ENCODE peak calls at places on chromosome 13, in nine cellular contexts. D is esophagus muscularis mucosa, W is SK-N-SH, G is transverse colon, Q is sigmoid colon, H is breast epithelium, V is vagina, L is spleen, B is suprapubic skin. K is an unnamed sample.

GRCh38 chr13:26022538-26023292 is 29.1 kb downstream of the SHISA2 start:
- DNase-seq in W (peak; percentile 85), B (peak; percentile 88), G (no peak), L (no peak), H (peak; percentile 89), Q (no peak), D (no peak), V (no peak), K (no peak)

GRCh38 chr13:44015808-44016207 is 136.1 kb downstream of the LACC1 start:
- DNase-seq in L (no peak), V (no peak), H (no peak), B (no peak), Q (no peak), W (no peak), G (no peak), D (no peak), K (no peak)

GRCh38 chr13:90979059-90979458 is 368.4 kb upstream of the MIR17HG start:
- DNase-seq in W (no peak), B (no peak), H (no peak), L (no peak), G (no peak), Q (no peak), V (no peak), D (no peak), K (no peak)

GRCh38 chr13:101289764-101290163 is 126.5 kb downstream of the NALCN start:
- DNase-seq in B (no peak), W (peak; percentile 79), H (no peak), L (no peak), V (no peak), Q (no peak), D (no peak), G (no peak), K (peak; percentile 16)

GRCh38 chr13:112680741-112681360 is 9.0 kb upstream of the ATP11A start:
- DNase-seq in L (no peak), B (peak; percentile 63), V (no peak), W (no peak), D (no peak), H (no peak), Q (no peak), G (no peak), K (no peak)

GRCh38 chr13:51501096-51501495 is 48.3 kb upstream of the INTS6 start:
- DNase-seq in W (no peak), V (no peak), G (no peak), H (no peak), B (no peak), L (no peak), Q (no peak), D (no peak), K (no peak)

GRCh38 chr13:93505104-93505952 is 278.7 kb downstream of the GPC6 start:
- DNase-seq in V (no peak), B (no peak), H (no peak), Q (no peak), L (no peak), W (no peak), D (no peak), G (no peak), K (no peak)

GRCh38 chr13:111898956-111899713 is 167.8 kb upstream of the SOX1 start:
- DNase-seq in Q (peak; percentile 51), D (no peak), H (peak; percentile 50), W (no peak), B (peak; percentile 78), V (peak; percentile 64), L (no peak), G (no peak), K (no peak)

GRCh38 chr13:98960331-98961203 is 17.3 kb downstream of the DOCK9 start:
- DNase-seq in H (no peak), V (no peak), W (no peak), G (no peak), B (no peak), D (no peak), Q (no peak), L (peak; percentile 5), K (no peak)

GRCh38 chr13:93004919-93005318 is 221.7 kb upstream of the GPC6 start:
- DNase-seq in Q (no peak), B (no peak), D (no peak), V (no peak), L (no peak), W (no peak), G (no peak), H (no peak), K (no peak)

GRCh38 chr13:19861762-19862161 is 1.7 kb downstream of the ZMYM5 start:
- DNase-seq in D (no peak), G (no peak), B (no peak), H (no peak), W (no peak), Q (no peak), L (no peak), V (no peak), K (no peak)

GRCh38 chr13:111943229-111943795 is 123.6 kb upstream of the SOX1 start:
- DNase-seq in B (peak; percentile 70), G (no peak), V (peak; percentile 84), Q (no peak), D (no peak), H (no peak), W (no peak), L (peak; percentile 62), K (no peak)

GRCh38 chr13:48304132-48304876 is 753 bp downstream of the RB1 start:
- DNase-seq in B (no peak), Q (peak; percentile 72), V (no peak), D (no peak), W (peak; percentile 50), G (peak; percentile 57), L (peak; percentile 81), H (no peak), K (no peak)

DNA sequence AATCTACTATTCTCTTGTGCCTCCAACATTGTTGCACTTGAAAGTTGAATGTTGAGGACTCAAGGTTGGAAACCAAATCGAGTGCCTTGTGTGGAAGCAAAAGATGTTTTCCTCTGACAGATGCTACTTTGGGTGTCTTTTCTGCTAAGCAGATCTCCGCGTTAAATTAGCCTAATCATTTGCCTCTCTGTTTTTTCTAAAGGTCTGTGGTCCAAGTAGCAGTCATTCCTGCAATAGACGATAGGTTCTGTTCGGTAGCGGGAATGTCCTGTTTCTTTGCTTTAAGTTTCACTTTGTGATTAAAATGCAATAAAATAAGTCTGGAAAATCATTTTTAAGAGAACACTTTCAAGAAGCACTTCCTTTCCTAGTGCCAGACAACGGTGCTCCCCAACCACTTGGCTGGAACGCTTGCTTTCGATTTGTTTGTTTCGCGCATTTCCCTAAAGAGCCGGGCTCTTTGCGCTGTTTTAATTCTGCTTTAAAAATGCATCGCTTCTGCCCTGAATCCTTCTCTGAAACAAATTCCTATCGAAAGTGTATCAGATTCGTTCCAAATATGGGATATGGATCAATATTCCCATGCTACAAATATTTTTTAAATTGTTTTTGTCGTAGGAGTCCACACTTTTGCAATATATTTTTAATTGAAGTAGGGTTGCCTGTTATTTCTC is 14.1 kb downstream of the ZIC2 start:
- DNase-seq in H (no peak), L (no peak), Q (no peak), V (no peak), G (no peak), D (no peak), B (no peak), W (no peak), K (no peak)
- TF ChIP-seq POLR2AphosphoS5 in H (peak; percentile 59), L (peak; percentile 71), Q (peak; percentile 39), V (no peak), G (peak; percentile 81), D (peak; percentile 69), B (peak; percentile 69), W (peak; percentile 26), K (no peak)

GRCh38 chr13:23074054-23074805 is 106.5 kb upstream of the SGCG start:
- DNase-seq in V (no peak), H (no peak), B (no peak), G (no peak), Q (no peak), W (no peak), L (no peak), D (no peak), K (no peak)
- TF ChIP-seq POLR2AphosphoS5 in V (no peak), H (no peak), B (no peak), G (no peak), Q (no peak), W (no peak), L (no peak), D (peak; percentile 41), K (no peak)

GRCh38 chr13:36706755-36707154 is 32.9 kb downstream of the SERTM1 start:
- DNase-seq in D (no peak), G (no peak), H (no peak), W (no peak), Q (no peak), V (no peak), L (no peak), B (no peak), K (no peak)
- TF ChIP-seq POLR2AphosphoS5 in D (no peak), G (no peak), H (no peak), W (no peak), Q (no peak), V (no peak), L (no peak), B (no peak), K (no peak)

GRCh38 chr13:23467932-23468278 is 34.4 kb upstream of the SACS start:
- DNase-seq in B (no peak), H (no peak), G (no peak), V (no peak), W (no peak), L (no peak), Q (no peak), D (no peak), K (no peak)

GRCh38 chr13:23468811-23469210 is 35.3 kb upstream of the SACS start:
- DNase-seq in V (no peak), B (no peak), G (no peak), D (no peak), L (no peak), H (no peak), Q (no peak), W (peak; percentile 75), K (no peak)

GRCh38 chr13:23463631-23464030 is 30.1 kb upstream of the SACS start:
- DNase-seq in Q (no peak), W (no peak), D (no peak), L (no peak), B (no peak), H (no peak), V (no peak), G (no peak), K (no peak)

GRCh38 chr13:23467048-23467931 is 33.8 kb upstream of the SACS start:
- DNase-seq in B (no peak), W (peak; percentile 69), G (no peak), D (peak; percentile 74), H (no peak), V (no peak), Q (no peak), L (peak; percentile 79), K (no peak)

DNA sequence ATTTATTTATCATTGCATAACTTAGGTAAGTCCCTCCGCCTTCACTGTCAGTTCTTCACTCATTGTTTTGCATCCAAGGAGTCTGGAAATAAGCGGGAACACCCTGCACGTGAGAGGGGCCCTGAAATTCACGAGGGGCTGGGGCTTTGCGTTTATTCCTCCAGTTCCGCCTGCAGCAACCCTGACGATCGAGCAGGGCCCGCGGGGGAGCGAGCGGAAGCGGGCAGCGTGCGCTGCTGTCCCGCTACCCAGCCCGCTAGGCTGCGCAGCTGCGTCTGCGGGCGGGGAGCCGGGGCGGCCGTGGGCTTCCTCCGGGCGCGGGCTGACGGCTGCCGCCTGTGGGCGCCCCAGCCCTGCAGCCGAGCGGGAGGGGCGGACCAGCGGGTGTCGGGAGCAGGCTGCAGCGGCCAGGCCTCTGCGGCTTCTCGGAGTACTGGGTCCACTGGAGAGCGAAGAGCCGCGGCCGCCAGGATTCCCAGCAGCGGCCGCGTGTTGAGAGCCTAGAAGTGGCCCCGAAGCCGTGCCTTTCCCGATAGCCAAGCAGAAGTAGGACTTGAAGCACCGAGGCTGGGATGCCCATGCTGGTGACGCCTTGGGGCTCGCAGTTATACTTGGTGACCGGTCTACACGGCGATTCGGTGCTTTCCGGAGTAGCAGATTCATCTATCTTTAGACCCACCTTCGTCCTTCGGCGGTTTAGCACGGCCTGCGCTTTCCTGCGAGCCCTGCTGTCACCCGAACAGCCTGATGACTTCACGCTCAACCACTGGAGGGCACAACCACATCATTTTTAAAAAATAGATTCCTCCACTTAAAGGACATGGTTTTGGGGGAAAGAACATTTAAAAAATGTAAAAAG is 32.9 kb upstream of the SACS start:
- DNase-seq in Q (peak; percentile 82), B (no peak), D (peak; percentile 92), G (peak; percentile 57), H (peak; percentile 61), W (peak; percentile 82), V (no peak), L (peak; percentile 91), K (peak; percentile 47)
- TF ChIP-seq POLR2AphosphoS5 in Q (no peak), B (no peak), D (peak; percentile 3), G (no peak), H (no peak), W (no peak), V (no peak), L (peak; percentile 0), K (no peak)

K was measured in SK-N-MC.